ENCODE peak calls at places on chromosomes 13 and 19, in four cellular contexts. O is uterus, C is IMR-90, J is K562. P is an unnamed sample.
A peak's percentile ranks its signal among the peaks of the same experiment; 100 is the strongest.

GRCh38 chr13:38635030-38635429 is 51.8 kb upstream of the FREM2 start:
- DNase-seq in O (no peak), C (no peak), J (no peak), P (no peak)

GRCh38 chr19:53463263-53463662 is 4.3 kb upstream of the ZNF813 start:
- DNase-seq in O (peak; percentile 71), C (peak; percentile 6), J (peak; percentile 60), P (no peak)

GRCh38 chr19:1567116-1567847 is 843 bp downstream of the MEX3D start:
- DNase-seq in C (no peak), J (peak; percentile 56), O (no peak), P (no peak)

GRCh38 chr19:29622191-29623070 is 16.3 kb downstream of the POP4 start:
- DNase-seq in C (no peak), O (no peak), J (no peak), P (no peak)

GRCh38 chr19:13920940-13921744 is 15.1 kb downstream of the CC2D1A start:
- DNase-seq in C (peak; percentile 44), J (peak; percentile 74), O (no peak), P (no peak)

GRCh38 chr19:55640043-55640576 is 692 bp upstream of the ZNF580 start:
- DNase-seq in C (peak; percentile 68), J (peak; percentile 64), O (no peak), P (no peak)

GRCh38 chr19:11269408-11269807 is 7.1 kb upstream of the DOCK6 start:
- DNase-seq in J (no peak), O (no peak), C (peak; percentile 56), P (no peak)

GRCh38 chr13:31209172-31209818 is 9.5 kb downstream of the B3GLCT start:
- DNase-seq in C (peak; percentile 36), O (peak; percentile 69), J (no peak), P (no peak)

GRCh38 chr13:109762791-109763190 is 23.6 kb downstream of the IRS2 start:
- DNase-seq in C (no peak), O (no peak), J (no peak), P (no peak)

GRCh38 chr13:110283661-110284516 is 23.1 kb downstream of the COL4A1 start:
- DNase-seq in C (peak; percentile 66), O (no peak), J (no peak), P (no peak)

GRCh38 chr13:114258589-114258988 is 22.8 kb upstream of the UPF3A start:
- DNase-seq in O (no peak), J (no peak), C (no peak), P (no peak)

GRCh38 chr13:75418997-75419396 is 63.0 kb downstream of the TBC1D4 start:
- DNase-seq in J (no peak), O (no peak), C (peak; percentile 21), P (no peak)

GRCh38 chr19:35310811-35311465 is 18.0 kb upstream of the CD22 start:
- DNase-seq in C (no peak), J (no peak), O (no peak), P (no peak)

GRCh38 chr19:21474671-21475181 is 30.7 kb upstream of the ZNF429 start:
- DNase-seq in O (peak; percentile 63), C (peak; percentile 31), J (no peak), P (peak; percentile 46)

GRCh38 chr19:35247526-35248309 is 1.1 kb upstream of the LSR start:
- DNase-seq in J (peak; percentile 81), O (no peak), C (no peak), P (peak; percentile 53)

GRCh38 chr13:110593430-110594130 is 21.8 kb upstream of the NAXD start:
- DNase-seq in O (no peak), C (peak; percentile 57), J (peak; percentile 32), P (no peak)

GRCh38 chr13:109665211-109665610 is 121.2 kb downstream of the IRS2 start:
- DNase-seq in J (no peak), C (no peak), O (no peak), P (no peak)

GRCh38 chr19:51186323-51186722 is 38.6 kb upstream of the CD33 start:
- DNase-seq in J (no peak), C (no peak), O (no peak), P (no peak)

GRCh38 chr19:13840751-13841338 is 36.1 kb upstream of the NANOS3 start:
- DNase-seq in C (no peak), O (no peak), J (no peak), P (no peak)

GRCh38 chr19:43619262-43620060 is at the start of gene ZNF428:
- DNase-seq in C (peak; percentile 88), J (peak; percentile 92), O (peak; percentile 88), P (peak; percentile 30)
- TF ChIP-seq CTCF in C (no peak), J (no peak), O (peak; percentile 23), P (no peak)

GRCh38 chr13:46124967-46125933 is 20.4 kb upstream of the CPB2 start:
- DNase-seq in O (no peak), C (no peak), J (no peak), P (no peak)

GRCh38 chr13:46124531-46124966 is 19.7 kb upstream of the CPB2 start:
- DNase-seq in C (no peak), O (no peak), J (no peak), P (no peak)

GRCh38 chr13:46126552-46127171 is 21.8 kb upstream of the CPB2 start:
- DNase-seq in O (no peak), C (peak; percentile 68), J (peak; percentile 67), P (peak; percentile 45)

GRCh38 chr13:46127336-46128023 is 22.6 kb upstream of the CPB2 start:
- DNase-seq in O (no peak), J (no peak), C (no peak), P (no peak)

DNA sequence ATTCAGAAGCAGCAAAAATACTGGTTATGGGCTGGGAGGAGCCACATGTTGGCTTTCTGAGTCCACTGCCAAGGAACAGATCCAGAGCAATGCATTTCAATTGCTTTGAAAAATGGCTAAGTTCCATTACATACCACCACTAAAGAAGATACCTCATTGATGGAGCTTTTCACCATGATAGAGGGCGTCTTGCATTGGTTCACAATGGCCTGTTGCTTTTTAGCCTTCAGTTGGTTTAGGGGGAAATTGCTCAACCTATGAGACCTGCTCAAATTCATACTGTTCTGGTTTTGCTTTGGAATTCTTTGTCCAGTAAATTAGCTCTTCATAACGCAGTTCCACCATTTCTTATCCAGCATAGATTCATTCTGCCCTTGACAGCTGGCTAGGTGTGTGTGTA is 21.2 kb upstream of the CPB2 start:
- DNase-seq in O (no peak), C (no peak), J (no peak), P (no peak)
- H3K4me1 ChIP-seq in O (no peaks in the 10 kb centered on the region), C (no peaks in the 10 kb centered on the region), J (peaks cover 23% of the 10 kb centered on the region), P (no peaks in the 10 kb centered on the region)

DNA sequence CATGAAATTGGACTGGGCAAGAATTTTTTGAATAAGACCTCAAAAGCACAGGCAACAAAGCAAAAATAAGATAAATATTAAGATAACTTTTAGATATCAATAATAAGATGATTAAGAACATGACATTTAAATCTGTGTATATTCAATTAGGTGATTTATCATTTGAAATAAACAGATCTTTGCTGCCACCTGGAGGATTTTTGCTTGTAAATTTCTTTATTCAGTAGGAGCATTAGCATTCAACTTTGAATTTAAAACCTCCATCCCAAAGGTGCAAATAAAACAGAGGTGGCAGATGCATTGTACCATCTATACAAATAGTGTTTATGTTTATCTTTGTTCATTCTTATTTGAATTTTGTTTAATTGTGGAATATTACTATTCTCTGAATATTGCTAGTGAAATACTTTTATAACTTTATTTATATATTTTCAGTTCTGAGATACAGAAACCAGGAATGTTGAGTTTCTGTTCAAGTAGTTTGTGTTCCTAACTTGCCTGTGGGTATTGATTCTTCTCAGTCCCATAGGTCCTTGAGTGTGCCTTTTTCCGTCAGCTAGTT is 20.9 kb downstream of the COG6 start:
- DNase-seq in C (peak; percentile 39), J (no peak), O (peak; percentile 23), P (no peak)
- TF ChIP-seq CTCF in C (peak; percentile 47), J (no peak), O (peak; percentile 41), P (peak; percentile 46)

DNA sequence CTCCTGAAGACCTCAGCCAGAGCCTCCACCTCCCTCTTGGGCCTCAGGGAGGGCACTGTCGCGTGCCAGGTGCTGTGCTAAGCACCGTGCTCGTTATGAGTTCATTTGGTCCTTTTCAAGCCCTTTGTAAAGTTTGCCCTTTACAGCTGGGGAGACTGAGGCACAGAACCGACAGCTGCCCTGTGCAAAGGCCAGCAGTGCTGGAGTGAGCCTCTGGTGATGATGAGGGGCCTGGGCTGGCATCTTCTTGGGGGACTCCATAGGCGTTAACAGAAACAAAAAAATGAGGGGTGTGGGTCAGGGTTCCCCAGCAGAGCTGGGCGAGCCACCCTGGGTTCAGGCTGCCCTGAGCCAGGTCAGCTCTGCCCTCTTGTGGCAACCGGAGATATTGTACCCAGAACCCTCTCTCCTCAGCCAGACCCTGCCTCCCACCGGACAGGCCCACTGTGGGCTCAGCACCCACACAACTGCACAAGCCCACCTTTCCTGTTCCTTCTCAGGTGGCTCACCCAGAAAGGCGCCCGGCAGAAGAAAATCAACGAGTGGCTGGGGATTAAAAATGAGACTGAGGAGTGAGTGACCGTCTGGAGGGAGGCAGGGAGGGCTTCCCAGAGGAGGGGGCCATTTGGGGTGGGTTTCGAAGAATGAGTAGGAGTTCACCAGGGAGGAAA is 5.5 kb upstream of the IFI30 start:
- DNase-seq in O (no peak), C (peak; percentile 16), J (peak; percentile 80), P (no peak)
- H3K4me1 ChIP-seq in O (no peaks in the 10 kb centered on the region), C (no peaks in the 10 kb centered on the region), J (peaks cover 4% of the 10 kb centered on the region), P (no peaks in the 10 kb centered on the region)

DNA sequence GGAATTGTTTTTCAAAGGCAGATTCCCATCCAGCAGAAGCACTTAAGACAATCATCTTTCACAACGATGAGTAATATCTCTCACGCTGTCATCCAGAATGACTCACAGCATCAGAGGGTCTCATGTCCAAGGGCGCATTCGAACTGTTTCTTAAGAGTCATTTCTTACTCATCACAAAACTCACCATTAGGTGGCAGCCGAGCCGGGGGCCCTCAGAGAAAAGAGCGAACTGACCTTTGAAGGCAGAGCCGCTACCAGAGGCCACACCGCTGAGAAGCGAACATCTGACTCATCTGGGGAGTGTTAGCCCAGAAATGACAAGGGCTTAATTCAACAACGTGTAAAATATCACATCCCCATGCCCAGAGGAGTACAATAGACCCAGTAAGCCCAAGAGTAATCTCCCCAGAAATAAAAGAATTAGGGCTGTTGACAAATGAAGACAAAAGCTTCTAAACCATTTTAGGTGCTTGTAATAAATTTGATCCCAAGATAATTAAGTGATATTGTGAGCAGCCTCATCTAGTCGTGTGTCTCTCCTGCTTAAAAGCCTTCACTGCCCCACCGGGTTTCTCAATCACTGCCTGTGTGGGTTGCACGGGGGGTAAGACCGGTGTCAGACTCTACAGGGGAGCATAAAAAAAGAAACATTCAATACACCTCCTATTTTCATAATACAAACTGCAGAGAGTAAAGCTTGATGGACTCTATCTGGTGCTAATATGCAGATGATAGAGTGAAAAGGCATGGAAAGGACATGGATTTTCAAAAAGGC is 96.2 kb downstream of the CYSLTR2 start:
- DNase-seq in J (peak; percentile 26), C (peak; percentile 99), O (peak; percentile 94), P (peak; percentile 91)
- TF ChIP-seq CTCF in J (peak; percentile 64), C (peak; percentile 58), O (peak; percentile 54), P (peak; percentile 78)

DNA sequence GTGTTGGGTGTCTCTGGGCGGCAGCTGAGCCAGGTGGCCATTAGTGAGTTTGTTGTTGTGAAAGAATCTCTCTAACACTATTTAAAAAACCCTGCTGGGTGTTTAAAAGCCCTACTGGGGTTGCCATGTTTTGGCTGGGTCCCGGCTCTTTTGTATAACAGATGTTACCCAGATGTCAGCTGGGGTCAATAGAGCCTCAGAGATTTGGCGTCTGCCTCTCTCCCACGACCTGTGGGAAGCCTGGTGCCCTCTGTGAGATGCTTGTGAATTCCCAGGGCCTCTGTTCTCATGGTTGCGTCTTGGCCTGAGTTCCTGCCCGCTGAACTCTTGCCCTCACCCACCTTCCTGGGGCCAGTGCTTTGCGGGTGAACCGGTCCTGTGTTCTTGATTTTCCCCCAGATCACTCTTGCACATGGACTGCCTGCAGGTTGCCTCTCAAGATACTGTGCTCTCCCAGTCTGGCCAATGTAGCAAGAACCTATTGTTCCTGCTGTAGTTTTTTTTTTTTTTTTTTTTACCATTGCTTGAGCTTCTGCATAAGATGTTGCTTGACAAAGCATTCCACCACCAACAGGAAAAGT is 9.5 kb downstream of the NFILZ start:
- DNase-seq in O (no peak), C (no peak), J (peak; percentile 3), P (no peak)
- H3K4me1 ChIP-seq in O (no peaks in the 10 kb centered on the region), C (peaks cover 6% of the 10 kb centered on the region), J (no peaks in the 10 kb centered on the region), P (peaks cover 12% of the 10 kb centered on the region)

P was measured in Panc1.